ENCODE peak calls at places on chromosomes 5 and 9, in seven cellular contexts. I is HCT116, F is K562, Q is HepG2, C is SK-N-SH, Z is H1, U is GM12878. E is an unnamed sample.

GRCh38 chr5:40291338-40291737 is 388.4 kb upstream of the PTGER4 start:
- DNase-seq in I (no peak), F (no peak), Q (no peak), C (no peak), Z (no peak), U (no peak), E (no peak)

GRCh38 chr5:24110019-24110615 is 534.7 kb downstream of the CDH10 start:
- DNase-seq in I (no peak), F (peak; percentile 3), Q (peak; percentile 2), C (peak; percentile 20), Z (no peak), U (no peak), E (peak; percentile 46)

GRCh38 chr9:136095028-136095494 is at the start of gene NACC2:
- DNase-seq in I (no peak), F (peak; percentile 82), Q (no peak), C (peak; percentile 85), Z (no peak), U (no peak), E (peak; percentile 89)

GRCh38 chr9:117926031-117926655 is 221.9 kb downstream of the TLR4 start:
- DNase-seq in I (no peak), F (no peak), Q (no peak), C (no peak), Z (no peak), U (no peak), E (no peak)

GRCh38 chr5:43236633-43237355 is 44.8 kb downstream of the NIM1K start:
- DNase-seq in I (no peak), F (no peak), Q (no peak), C (no peak), Z (no peak), U (no peak), E (no peak)

GRCh38 chr5:94040591-94041148 is 299.3 kb upstream of the POU5F2 start:
- DNase-seq in I (no peak), F (peak; percentile 7), Q (no peak), C (no peak), Z (no peak), U (no peak), E (no peak)

GRCh38 chr5:90875456-90875855 is 316.9 kb downstream of the ADGRV1 start:
- DNase-seq in I (no peak), F (no peak), Q (no peak), C (no peak), Z (no peak), U (no peak), E (no peak)

GRCh38 chr5:956941-957729 is 51.5 kb upstream of the NKD2 start:
- DNase-seq in I (no peak), F (no peak), Q (peak; percentile 77), C (peak; percentile 28), Z (no peak), U (no peak), E (peak; percentile 50)

GRCh38 chr5:159951387-159951786 is 35.1 kb downstream of the ADRA1B start:
- DNase-seq in I (peak; percentile 22), F (peak; percentile 17), Q (no peak), C (peak; percentile 36), Z (no peak), U (no peak), E (no peak)

GRCh38 chr5:39902626-39903025 is 477.8 kb upstream of the DAB2 start:
- DNase-seq in I (no peak), F (no peak), Q (no peak), C (no peak), Z (no peak), U (no peak), E (no peak)

GRCh38 chr9:2134391-2134790 is 119.2 kb downstream of the SMARCA2 start:
- DNase-seq in I (no peak), F (no peak), Q (no peak), C (no peak), Z (no peak), U (no peak), E (no peak)

GRCh38 chr5:172482156-172483020 is 28.1 kb upstream of the SH3PXD2B start:
- DNase-seq in I (no peak), F (no peak), Q (no peak), C (no peak), Z (no peak), U (no peak), E (no peak)

GRCh38 chr5:150410524-150411244 is 2.0 kb downstream of the CD74 start:
- DNase-seq in I (peak; percentile 49), F (peak; percentile 42), Q (peak; percentile 59), C (peak; percentile 80), Z (no peak), U (peak; percentile 71), E (peak; percentile 91)

GRCh38 chr5:31375999-31376720 is 155.7 kb downstream of the DROSHA start:
- DNase-seq in I (no peak), F (peak; percentile 13), Q (no peak), C (no peak), Z (no peak), U (no peak), E (no peak)

GRCh38 chr5:2574155-2574554 is 177.3 kb downstream of the IRX2 start:
- DNase-seq in I (no peak), F (no peak), Q (no peak), C (no peak), Z (no peak), U (no peak), E (no peak)

GRCh38 chr9:30978000-30978399 is 1406.4 kb upstream of the ACO1 start:
- DNase-seq in I (no peak), F (no peak), Q (no peak), C (no peak), Z (no peak), U (no peak), E (no peak)

GRCh38 chr9:125558453-125559084 is 148.4 kb downstream of the MAPKAP1 start:
- DNase-seq in I (peak; percentile 50), F (peak; percentile 72), Q (peak; percentile 66), C (peak; percentile 68), Z (peak; percentile 33), U (peak; percentile 33), E (peak; percentile 71)

GRCh38 chr5:169563369-169563768 is 20.2 kb upstream of the SPDL1 start:
- DNase-seq in I (no peak), F (no peak), Q (no peak), C (no peak), Z (no peak), U (no peak), E (no peak)

GRCh38 chr5:95621839-95622629 is 2.1 kb downstream of the GPR150 start:
- DNase-seq in I (no peak), F (no peak), Q (no peak), C (no peak), Z (no peak), U (no peak), E (no peak)

GRCh38 chr5:176889321-176890280 is 9.5 kb downstream of the HK3 start:
- DNase-seq in I (no peak), F (no peak), Q (no peak), C (peak; percentile 24), Z (no peak), U (no peak), E (no peak)
- TF ChIP-seq JUND in I (no peak), F (no peak), Q (no peak), C (no peak), Z (no peak), U (no peak), E (no peak)

DNA sequence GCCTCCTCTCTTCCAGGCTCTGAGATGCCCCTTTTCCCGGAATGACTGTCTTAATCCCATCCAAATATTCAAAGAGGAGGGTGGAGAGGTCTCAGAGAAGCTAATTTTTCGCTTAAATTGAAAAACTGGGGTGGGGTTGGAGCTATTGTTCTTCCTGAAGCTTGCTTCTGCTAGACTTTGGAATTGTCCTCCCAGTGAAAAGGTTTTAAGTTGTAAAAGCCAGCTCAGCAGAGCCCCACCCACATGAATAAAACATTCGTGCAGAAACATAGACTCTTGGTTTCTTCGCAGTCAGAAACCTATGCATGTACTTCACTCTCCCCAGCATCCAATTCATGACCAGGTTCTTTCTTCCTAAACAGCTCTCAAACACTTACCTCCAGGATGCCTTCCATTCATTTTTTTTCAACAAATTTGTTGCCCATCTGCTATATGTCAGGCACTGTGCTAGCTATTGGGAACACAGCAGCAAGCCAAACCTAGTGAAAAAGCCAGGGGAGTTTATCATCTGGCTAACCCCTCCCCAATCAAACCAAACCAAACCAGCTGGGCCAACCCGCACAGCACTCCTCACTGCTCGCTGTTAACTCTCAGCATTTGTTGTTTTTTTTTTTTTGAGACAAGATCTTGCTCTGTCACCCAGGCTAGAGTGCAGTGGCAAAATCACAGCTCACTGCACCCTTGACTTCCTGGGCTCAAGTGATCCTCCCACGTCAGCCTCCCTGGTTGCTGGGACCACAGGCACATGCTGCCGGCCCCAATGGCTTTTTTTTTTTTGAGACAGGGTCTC is 37.9 kb upstream of the OCLN start:
- DNase-seq in I (no peak), F (peak; percentile 6), Q (peak; percentile 45), C (no peak), Z (no peak), U (no peak), E (no peak)
- TF ChIP-seq JUND in I (no peak), F (no peak), Q (no peak), C (no peak), Z (no peak), U (no peak), E (no peak)

GRCh38 chr9:32966036-32966435 is 35.4 kb downstream of the APTX start:
- DNase-seq in I (no peak), F (no peak), Q (no peak), C (no peak), Z (no peak), U (no peak), E (no peak)

GRCh38 chr9:32969270-32969669 is 32.2 kb downstream of the APTX start:
- DNase-seq in I (no peak), F (no peak), Q (no peak), C (no peak), Z (no peak), U (no peak), E (no peak)

GRCh38 chr9:32970554-32970953 is 30.9 kb downstream of the APTX start:
- DNase-seq in I (no peak), F (no peak), Q (no peak), C (no peak), Z (no peak), U (no peak), E (no peak)

DNA sequence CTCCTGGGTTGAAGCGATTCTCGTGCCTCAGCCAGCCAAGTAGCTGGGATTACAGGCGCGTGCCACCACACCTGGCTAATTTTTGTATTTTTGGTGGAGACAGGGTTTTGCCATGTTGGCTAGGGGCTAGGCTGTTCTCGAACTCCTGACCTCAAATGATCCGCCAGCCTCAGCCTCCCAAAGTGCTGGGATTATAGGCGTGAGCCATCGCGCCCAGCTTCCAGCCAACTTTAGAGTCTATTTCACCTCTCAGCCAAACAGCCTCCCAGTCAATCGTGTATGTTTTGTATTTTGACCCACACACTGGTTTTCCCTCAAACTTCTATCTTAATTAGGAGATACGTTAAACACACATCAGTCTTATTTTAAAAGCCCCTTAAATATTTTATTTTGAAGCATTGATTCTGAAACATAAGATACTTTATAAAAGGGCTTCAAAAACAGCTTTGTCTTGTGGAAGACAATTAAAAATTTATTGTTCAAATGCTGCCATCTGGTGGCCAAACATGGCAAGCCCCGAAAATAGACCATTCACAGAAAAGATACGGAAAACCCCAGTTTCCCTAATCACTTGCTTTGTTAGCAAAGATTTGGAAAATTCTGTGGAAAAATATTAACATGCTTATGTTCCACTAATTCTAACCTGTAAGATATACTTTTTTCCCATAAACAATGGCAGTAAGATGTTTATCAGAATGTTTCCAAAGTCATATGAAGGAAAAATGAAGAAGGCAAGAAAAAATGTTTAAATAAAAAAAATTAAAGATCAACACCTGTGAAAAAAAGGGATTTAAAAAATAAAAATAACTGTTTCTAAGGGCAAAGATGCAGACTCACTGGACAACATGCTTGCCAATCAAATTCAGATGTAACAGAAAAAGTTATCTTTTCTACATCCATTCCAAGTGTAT is 33.1 kb downstream of the APTX start:
- DNase-seq in I (peak; percentile 6), F (peak; percentile 60), Q (peak; percentile 29), C (peak; percentile 51), Z (no peak), U (no peak), E (peak; percentile 7)
- TF ChIP-seq JUND in I (no peak), F (no peak), Q (no peak), C (no peak), Z (no peak), U (no peak), E (no peak)

GRCh38 chr9:74821636-74822035 is 66.1 kb downstream of the TRPM6 start:
- DNase-seq in I (no peak), F (peak; percentile 3), Q (no peak), C (no peak), Z (no peak), U (no peak), E (no peak)
- TF ChIP-seq JUND in I (no peak), F (no peak), Q (no peak), C (no peak), Z (no peak), U (no peak), E (no peak)

E was measured in T47D.